ENCODE peak calls at places on chromosomes 6 and 20, in seven cellular contexts. Z, U, P, L, B, K and Y are unnamed samples.

GRCh38 chr6:119463081-119463626 is 113.6 kb upstream of the MAN1A1 start:
- DNase-seq in Z (no peak), U (no peak), P (no peak), L (no peak), B (no peak), K (no peak), Y (no peak)

GRCh38 chr6:141307309-141307998 is 825.3 kb upstream of the GJE1 start:
- DNase-seq in Z (no peak), U (no peak), P (no peak), L (no peak), B (no peak), K (no peak), Y (no peak)

GRCh38 chr20:9581509-9581908 is 67.1 kb downstream of the LAMP5 start:
- DNase-seq in Z (no peak), U (no peak), P (no peak), L (no peak), B (no peak), K (no peak), Y (no peak)

GRCh38 chr6:35757461-35758123 is 18.8 kb upstream of the CLPSL2 start:
- DNase-seq in Z (no peak), U (peak; percentile 80), P (peak; percentile 28), L (peak; percentile 89), B (no peak), K (peak; percentile 52), Y (no peak)

GRCh38 chr20:3235661-3236324 is 3.2 kb downstream of the SLC4A11 start:
- DNase-seq in Z (no peak), U (no peak), P (peak; percentile 47), L (no peak), B (peak; percentile 42), K (peak; percentile 16), Y (no peak)

GRCh38 chr6:167031082-167031709 is 32.0 kb downstream of the CEP43 start:
- DNase-seq in Z (no peak), U (no peak), P (peak; percentile 20), L (no peak), B (no peak), K (no peak), Y (no peak)

GRCh38 chr20:35225319-35226125 is 968 bp upstream of the MMP24 start:
- DNase-seq in Z (no peak), U (no peak), P (no peak), L (peak; percentile 16), B (no peak), K (no peak), Y (no peak)

GRCh38 chr20:19885981-19886665 is 128.1 kb downstream of the RIN2 start:
- DNase-seq in Z (no peak), U (peak; percentile 29), P (peak; percentile 61), L (peak; percentile 56), B (no peak), K (peak; percentile 84), Y (no peak)

GRCh38 chr6:142374965-142375733 is 73.3 kb downstream of the ADGRG6 start:
- DNase-seq in Z (no peak), U (no peak), P (peak; percentile 83), L (peak; percentile 66), B (peak; percentile 71), K (peak; percentile 83), Y (peak; percentile 26)

GRCh38 chr6:33616113-33616512 is 5.0 kb upstream of the ITPR3 start:
- DNase-seq in Z (no peak), U (no peak), P (no peak), L (no peak), B (no peak), K (no peak), Y (no peak)

GRCh38 chr6:47094351-47094925 is 52.3 kb upstream of the ADGRF1 start:
- DNase-seq in Z (no peak), U (no peak), P (peak; percentile 13), L (peak; percentile 71), B (peak; percentile 73), K (no peak), Y (no peak)

GRCh38 chr20:51541189-51542032 is 1.1 kb downstream of the NFATC2 start:
- DNase-seq in Z (no peak), U (no peak), P (peak; percentile 22), L (peak; percentile 81), B (no peak), K (peak; percentile 58), Y (no peak)

GRCh38 chr20:6122111-6122872 is 538 bp downstream of the FERMT1 start:
- DNase-seq in Z (no peak), U (peak; percentile 36), P (peak; percentile 45), L (peak; percentile 52), B (peak; percentile 75), K (peak; percentile 58), Y (no peak)

GRCh38 chr6:12849420-12850200 is 133.0 kb downstream of the PHACTR1 start:
- DNase-seq in Z (no peak), U (no peak), P (no peak), L (no peak), B (peak; percentile 64), K (no peak), Y (no peak)

GRCh38 chr20:45052698-45053440 is 48.1 kb downstream of the KCNS1 start:
- DNase-seq in Z (no peak), U (no peak), P (peak; percentile 81), L (no peak), B (no peak), K (peak; percentile 68), Y (no peak)

GRCh38 chr6:159328052-159328451 is 158.9 kb downstream of the FNDC1 start:
- DNase-seq in Z (no peak), U (no peak), P (no peak), L (no peak), B (no peak), K (no peak), Y (no peak)

GRCh38 chr6:25333471-25333870 is 54.3 kb downstream of the CARMIL1 start:
- DNase-seq in Z (no peak), U (no peak), P (no peak), L (no peak), B (no peak), K (no peak), Y (no peak)

GRCh38 chr6:3612341-3613041 is 139.0 kb downstream of the PXDC1 start:
- DNase-seq in Z (no peak), U (no peak), P (peak; percentile 85), L (peak; percentile 54), B (peak; percentile 83), K (peak; percentile 80), Y (no peak)

GRCh38 chr20:39823239-39823638 is 861.1 kb downstream of the DHX35 start:
- DNase-seq in Z (no peak), U (no peak), P (peak; percentile 58), L (no peak), B (no peak), K (peak; percentile 72), Y (no peak)

GRCh38 chr6:158793432-158793831 is 25.7 kb downstream of the EZR start:
- DNase-seq in Z (no peak), U (no peak), P (peak; percentile 65), L (peak; percentile 85), B (peak; percentile 36), K (peak; percentile 70), Y (no peak)

GRCh38 chr6:44081753-44082152 is 45.5 kb downstream of the MRPL14 start:
- DNase-seq in Z (no peak), U (no peak), P (no peak), L (no peak), B (no peak), K (no peak), Y (no peak)
- H3K4me2 ChIP-seq in Z (no peak overlapping the region), U (no peak overlapping the region), P (no peak overlapping the region), L (no peak overlapping the region), B (no peak overlapping the region), K (no peak overlapping the region), Y (no peak overlapping the region)

GRCh38 chr6:70857387-70858077 is 99.3 kb downstream of the B3GAT2 start:
- DNase-seq in Z (no peak), U (no peak), P (no peak), L (no peak), B (no peak), K (no peak), Y (no peak)
- H3K9ac ChIP-seq in Z (no peak overlapping the region), U (no peak overlapping the region), P (no peak overlapping the region), L (no peak overlapping the region), B (no peak overlapping the region), K (no peak overlapping the region), Y (no peak overlapping the region)

DNA sequence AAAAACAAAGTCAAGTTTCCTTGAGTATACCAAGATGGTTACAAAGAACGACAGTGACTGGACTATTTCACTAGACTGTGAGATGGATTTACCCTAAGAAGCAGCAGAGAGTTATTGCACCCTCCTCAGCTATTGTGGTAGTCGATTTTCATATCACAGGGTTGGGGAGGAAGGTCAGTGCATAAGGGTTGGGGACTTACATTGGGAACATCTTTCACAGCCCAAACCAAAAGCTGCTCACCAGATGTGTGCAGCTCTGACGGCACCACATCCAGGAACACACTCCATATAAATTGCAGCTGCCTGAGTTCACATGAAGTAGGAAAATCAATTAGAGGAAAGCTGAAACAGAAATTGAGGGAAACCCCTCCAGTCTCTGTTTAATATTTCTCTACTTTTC is 470.5 kb upstream of the NRSN1 start:
- DNase-seq in Z (no peak), U (no peak), P (no peak), L (no peak), B (no peak), K (no peak), Y (no peak)
- H2AK5ac ChIP-seq in Z (no peak overlapping the region), U (no peak overlapping the region), P (no peak overlapping the region), L (no peak overlapping the region), B (no peak overlapping the region), K (no peak overlapping the region), Y (no peak overlapping the region)

GRCh38 chr6:155141512-155141911 is 122.3 kb upstream of the CLDN20 start:
- DNase-seq in Z (no peak), U (no peak), P (no peak), L (no peak), B (no peak), K (no peak), Y (no peak)

GRCh38 chr6:155142163-155142901 is 121.5 kb upstream of the CLDN20 start:
- DNase-seq in Z (no peak), U (no peak), P (no peak), L (no peak), B (no peak), K (peak; percentile 63), Y (no peak)

GRCh38 chr6:155141002-155141401 is 122.8 kb upstream of the CLDN20 start:
- DNase-seq in Z (no peak), U (no peak), P (no peak), L (no peak), B (no peak), K (no peak), Y (no peak)

GRCh38 chr6:155143610-155144106 is 120.2 kb upstream of the CLDN20 start:
- DNase-seq in Z (no peak), U (no peak), P (no peak), L (peak; percentile 60), B (no peak), K (no peak), Y (no peak)

DNA sequence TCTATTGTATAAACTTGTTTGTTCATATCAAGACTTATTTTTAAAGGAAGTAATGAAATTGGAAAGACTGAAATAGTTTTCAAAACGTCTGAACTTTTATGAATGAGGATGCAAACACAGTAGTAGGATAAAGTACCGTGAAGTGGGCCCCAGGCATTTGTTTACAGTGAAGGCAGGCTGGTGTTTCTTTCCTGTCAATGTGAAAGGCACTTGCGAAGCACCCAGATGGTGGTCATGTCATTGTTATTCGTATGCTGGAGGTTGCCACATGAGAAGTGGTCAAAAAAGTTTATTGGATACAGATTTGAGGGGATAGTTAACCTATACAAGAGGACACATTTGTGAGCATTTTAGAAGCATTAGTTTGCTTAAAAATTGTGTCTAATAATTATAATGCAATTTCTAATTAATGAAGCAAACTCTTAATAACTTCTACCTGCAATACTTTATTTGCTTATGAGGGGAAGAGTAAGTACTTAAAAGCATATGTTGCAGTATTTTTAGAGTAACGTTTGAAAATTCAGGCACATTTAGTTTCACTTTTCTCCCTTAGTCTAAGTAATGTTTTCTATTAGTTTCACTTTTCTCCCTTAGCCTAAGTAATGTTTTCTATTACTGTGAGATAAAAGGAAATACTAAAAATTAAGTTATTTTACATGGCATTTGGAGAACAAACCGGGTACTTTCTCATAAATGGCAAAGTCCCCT is 120.8 kb upstream of the CLDN20 start:
- DNase-seq in Z (no peak), U (no peak), P (peak; percentile 33), L (no peak), B (no peak), K (peak; percentile 76), Y (no peak)
- H3K4me2 ChIP-seq in Z (peak overlapping the region; percentile 63), U (no peak overlapping the region), P (peak overlapping the region; percentile 77), L (no peak overlapping the region), B (no peak overlapping the region), K (peak overlapping the region; percentile 39), Y (no peak overlapping the region)